ENCODE peak calls at places on chromosomes 7 and 10, in four cellular contexts. U is HL-60, V is Calu3, Q is OCI-LY7. F is an unnamed sample.

GRCh38 chr7:87345962-87346371 is 503 bp downstream of the CROT start:
- DNase-seq in Q (no peak), U (no peak), V (no peak), F (no peak)

GRCh38 chr7:18895456-18895855 is 222.0 kb downstream of the TWIST1 start:
- DNase-seq in Q (no peak), U (no peak), V (no peak), F (peak; percentile 27)

GRCh38 chr10:89414879-89415821 is 782 bp downstream of the IFIT5 start:
- DNase-seq in Q (no peak), V (peak; percentile 22), U (no peak), F (peak; percentile 77)

GRCh38 chr10:4195214-4195613 is 410.2 kb upstream of the KLF6 start:
- DNase-seq in U (no peak), V (no peak), Q (no peak), F (peak; percentile 33)

GRCh38 chr7:91551377-91552175 is 287.3 kb downstream of the FZD1 start:
- DNase-seq in Q (no peak), V (no peak), U (no peak), F (no peak)

GRCh38 chr10:440127-440526 is 249.3 kb downstream of the DIP2C start:
- DNase-seq in V (no peak), Q (no peak), U (no peak), F (no peak)

GRCh38 chr7:108252177-108252576 is 122.0 kb upstream of the LAMB4 start:
- DNase-seq in U (no peak), V (no peak), Q (no peak), F (no peak)

GRCh38 chr10:49609283-49610014 is 661 bp upstream of the SLC18A3 start:
- DNase-seq in Q (no peak), V (no peak), U (no peak), F (no peak)

GRCh38 chr7:122457969-122458368 is 153.4 kb upstream of the FEZF1 start:
- DNase-seq in V (no peak), U (no peak), Q (no peak), F (no peak)

GRCh38 chr7:73369622-73370021 is 41.7 kb downstream of the FKBP6 start:
- DNase-seq in Q (no peak), U (no peak), V (no peak), F (no peak)

GRCh38 chr7:120856621-120857352 is 1.2 kb downstream of the TSPAN12 start:
- DNase-seq in U (no peak), V (peak; percentile 56), Q (no peak), F (peak; percentile 64)

GRCh38 chr7:152899482-152900166 is 140.1 kb downstream of the ACTR3B start:
- DNase-seq in U (no peak), Q (no peak), V (no peak), F (no peak)

GRCh38 chr10:86260564-86260963 is 106.0 kb downstream of the GRID1 start:
- DNase-seq in Q (no peak), U (no peak), V (no peak), F (no peak)

GRCh38 chr7:99036531-99037175 is 107.3 kb downstream of the SMURF1 start:
- DNase-seq in U (peak; percentile 29), Q (peak; percentile 16), V (no peak), F (peak; percentile 41)

GRCh38 chr10:50990568-50991495 is 83.5 kb upstream of the PRKG1 start:
- DNase-seq in U (no peak), V (peak; percentile 16), Q (no peak), F (peak; percentile 45)

GRCh38 chr7:148793590-148793989 is 90.5 kb downstream of the EZH2 start:
- DNase-seq in V (no peak), U (no peak), Q (no peak), F (no peak)

GRCh38 chr10:125120046-125120710 is 40.2 kb downstream of the CTBP2 start:
- DNase-seq in Q (no peak), V (no peak), U (no peak), F (peak; percentile 35)

GRCh38 chr10:69914373-69915268 is 112.9 kb downstream of the COL13A1 start:
- DNase-seq in Q (peak; percentile 69), V (peak; percentile 80), U (peak; percentile 42), F (peak; percentile 30)

GRCh38 chr10:102421645-102422585 is 1.3 kb downstream of the FBXL15 start:
- DNase-seq in Q (peak; percentile 31), V (peak; percentile 33), U (peak; percentile 35), F (peak; percentile 44)

GRCh38 chr7:57821438-57822382 is 371.7 kb downstream of the ZNF716 start:
- DNase-seq in V (no peak), Q (no peak), U (no peak), F (no peak)

GRCh38 chr7:132161976-132162375 is 414.3 kb downstream of the PLXNA4 start:
- DNase-seq in Q (no peak), V (no peak), U (no peak), F (no peak)

F was measured in Caki2.